ENCODE peak calls at places on chromosomes 7 and 10, in nine cellular contexts. C is GM04504; Z is fibroblast of pulmonary artery; T is hepatic stellate cell; P is left lobe of liver; J is effector CD8-positive, alpha-beta T cell; D is HS-5; O is upper lobe of left lung; U is A673. S is an unnamed sample.

GRCh38 chr7:20647051-20647450 is 31.6 kb downstream of the ABCB5 start:
- DNase-seq in C (no peak), Z (no peak), T (no peak), P (no peak), J (no peak), D (no peak), O (no peak), U (no peak), S (no peak)

GRCh38 chr7:125061776-125062397 is 132.3 kb upstream of the POT1 start:
- DNase-seq in C (no peak), Z (peak; percentile 63), T (peak; percentile 14), P (no peak), J (no peak), D (peak; percentile 26), O (no peak), U (peak; percentile 58), S (no peak)

GRCh38 chr10:80144302-80145131 is 12.0 kb downstream of the PLAC9 start:
- DNase-seq in C (no peak), Z (no peak), T (no peak), P (no peak), J (no peak), D (no peak), O (peak; percentile 85), U (no peak), S (no peak)

GRCh38 chr10:12961416-12961815 is 40.1 kb downstream of the CCDC3 start:
- DNase-seq in C (no peak), Z (no peak), T (no peak), P (no peak), J (no peak), D (no peak), O (no peak), U (no peak), S (no peak)

GRCh38 chr7:118151671-118152070 is 32.3 kb upstream of the LSM8 start:
- DNase-seq in C (no peak), Z (no peak), T (no peak), P (no peak), J (no peak), D (no peak), O (no peak), U (no peak), S (no peak)

GRCh38 chr10:119595715-119596515 is 849 bp downstream of the TIAL1 start:
- DNase-seq in C (no peak), Z (peak; percentile 46), T (peak; percentile 65), P (peak; percentile 55), J (peak; percentile 48), D (no peak), O (peak; percentile 87), U (peak; percentile 61), S (peak; percentile 36)

GRCh38 chr10:110168601-110169481 is 38.6 kb upstream of the MXI1 start:
- DNase-seq in C (no peak), Z (no peak), T (no peak), P (no peak), J (no peak), D (no peak), O (no peak), U (no peak), S (no peak)

GRCh38 chr7:155368894-155369600 is 71.4 kb downstream of the INSIG1 start:
- DNase-seq in C (no peak), Z (no peak), T (no peak), P (no peak), J (no peak), D (no peak), O (no peak), U (no peak), S (no peak)

GRCh38 chr7:157318015-157318706 is 18.6 kb upstream of the DNAJB6 start:
- DNase-seq in C (no peak), Z (no peak), T (peak; percentile 53), P (no peak), J (no peak), D (no peak), O (no peak), U (no peak), S (no peak)

GRCh38 chr10:11469575-11470391 is 141.7 kb downstream of the USP6NL start:
- DNase-seq in C (no peak), Z (no peak), T (no peak), P (no peak), J (no peak), D (no peak), O (peak; percentile 30), U (no peak), S (no peak)

S was measured in activated naive CD8-positive, alpha-beta T cell treated with anti-CD3 and anti-CD28 coated beads, Interleukin-2, amount 50 U/mL, for 16 hours.